ENCODE peak calls at places on chromosomes 4 and X, in five cellular contexts. One of them, this sample, is unnamed.

GRCh38 chr4:90084277-90084966 is 42.8 kb upstream of the CCSER1 start:
- DNase-seq in hepatocyte: no peak
- DNase-seq in GM10248: no peak
- DNase-seq in lower lobe of right lung: no peak
- DNase-seq in tibial nerve: no peak
- DNase-seq in this sample: no peak

GRCh38 chrX:63513825-63514574 is 162.9 kb upstream of the SPIN4 start:
- DNase-seq in hepatocyte: no peak
- DNase-seq in GM10248: no peak
- DNase-seq in lower lobe of right lung: no peak
- DNase-seq in tibial nerve: peak
- DNase-seq in this sample: no peak

GRCh38 chrX:115362334-115363095 is 73.0 kb downstream of the LUZP4 start:
- DNase-seq in hepatocyte: no peak
- DNase-seq in GM10248: no peak
- DNase-seq in lower lobe of right lung: no peak
- DNase-seq in tibial nerve: no peak
- DNase-seq in this sample: no peak

GRCh38 chrX:130539721-130540321 is 138.0 kb downstream of the RBMX2 start:
- DNase-seq in hepatocyte: peak
- DNase-seq in GM10248: peak
- DNase-seq in lower lobe of right lung: peak
- DNase-seq in tibial nerve: peak
- DNase-seq in this sample: no peak

GRCh38 chr4:97142893-97143292 is 1000.4 kb downstream of the STPG2 start:
- DNase-seq in hepatocyte: no peak
- DNase-seq in GM10248: no peak
- DNase-seq in lower lobe of right lung: no peak
- DNase-seq in tibial nerve: no peak
- DNase-seq in this sample: no peak

GRCh38 chr4:183249854-183250253 is 70.2 kb downstream of the CLDN22 start:
- DNase-seq in hepatocyte: peak
- DNase-seq in GM10248: peak
- DNase-seq in lower lobe of right lung: no peak
- DNase-seq in tibial nerve: no peak
- DNase-seq in this sample: no peak

GRCh38 chr4:8345053-8345945 is 75.7 kb downstream of the HTRA3 start:
- DNase-seq in hepatocyte: no peak
- DNase-seq in GM10248: no peak
- DNase-seq in lower lobe of right lung: no peak
- DNase-seq in tibial nerve: no peak
- DNase-seq in this sample: no peak

GRCh38 chr4:854356-854755 is 28.4 kb upstream of the CPLX1 start:
- DNase-seq in hepatocyte: no peak
- DNase-seq in GM10248: no peak
- DNase-seq in lower lobe of right lung: peak
- DNase-seq in tibial nerve: no peak
- DNase-seq in this sample: no peak

GRCh38 chr4:123674752-123675151 is 278.2 kb downstream of the SPRY1 start:
- DNase-seq in hepatocyte: no peak
- DNase-seq in GM10248: no peak
- DNase-seq in lower lobe of right lung: no peak
- DNase-seq in tibial nerve: no peak
- DNase-seq in this sample: no peak

GRCh38 chr4:105014242-105015031 is 132.2 kb upstream of the TET2 start:
- DNase-seq in hepatocyte: no peak
- DNase-seq in GM10248: no peak
- DNase-seq in lower lobe of right lung: no peak
- DNase-seq in tibial nerve: no peak
- DNase-seq in this sample: no peak

GRCh38 chr4:145289403-145290076 is 109.2 kb upstream of the OTUD4 start:
- DNase-seq in hepatocyte: no peak
- DNase-seq in GM10248: no peak
- DNase-seq in lower lobe of right lung: no peak
- DNase-seq in tibial nerve: no peak
- DNase-seq in this sample: no peak

GRCh38 chr4:121421594-121421993 is 40.8 kb upstream of the QRFPR start:
- DNase-seq in hepatocyte: no peak
- DNase-seq in GM10248: no peak
- DNase-seq in lower lobe of right lung: no peak
- DNase-seq in tibial nerve: no peak
- DNase-seq in this sample: no peak
- TF ChIP-seq CTCF in hepatocyte: peak
- TF ChIP-seq CTCF in GM10248: peak
- TF ChIP-seq CTCF in lower lobe of right lung: peak
- TF ChIP-seq CTCF in tibial nerve: no peak
- TF ChIP-seq CTCF in this sample: no peak

GRCh38 chr4:21885241-21885640 is 63.3 kb downstream of the KCNIP4 start:
- DNase-seq in hepatocyte: no peak
- DNase-seq in GM10248: no peak
- DNase-seq in lower lobe of right lung: no peak
- DNase-seq in tibial nerve: no peak
- DNase-seq in this sample: no peak
- TF ChIP-seq CTCF in hepatocyte: no peak
- TF ChIP-seq CTCF in GM10248: no peak
- TF ChIP-seq CTCF in lower lobe of right lung: no peak
- TF ChIP-seq CTCF in tibial nerve: no peak
- TF ChIP-seq CTCF in this sample: no peak

GRCh38 chrX:10186355-10186754 is 29.6 kb downstream of the CLCN4 start:
- DNase-seq in hepatocyte: no peak
- DNase-seq in GM10248: no peak
- DNase-seq in lower lobe of right lung: no peak
- DNase-seq in tibial nerve: no peak
- DNase-seq in this sample: no peak

GRCh38 chrX:10187421-10187820 is 30.6 kb downstream of the CLCN4 start:
- DNase-seq in hepatocyte: no peak
- DNase-seq in GM10248: no peak
- DNase-seq in lower lobe of right lung: no peak
- DNase-seq in tibial nerve: no peak
- DNase-seq in this sample: no peak

GRCh38 chrX:10189317-10190268 is 32.8 kb downstream of the CLCN4 start:
- DNase-seq in hepatocyte: peak
- DNase-seq in GM10248: peak
- DNase-seq in lower lobe of right lung: peak
- DNase-seq in tibial nerve: peak
- DNase-seq in this sample: peak

GRCh38 chrX:10193587-10193986 is 36.8 kb downstream of the CLCN4 start:
- DNase-seq in hepatocyte: no peak
- DNase-seq in GM10248: no peak
- DNase-seq in lower lobe of right lung: no peak
- DNase-seq in tibial nerve: no peak
- DNase-seq in this sample: no peak

DNA sequence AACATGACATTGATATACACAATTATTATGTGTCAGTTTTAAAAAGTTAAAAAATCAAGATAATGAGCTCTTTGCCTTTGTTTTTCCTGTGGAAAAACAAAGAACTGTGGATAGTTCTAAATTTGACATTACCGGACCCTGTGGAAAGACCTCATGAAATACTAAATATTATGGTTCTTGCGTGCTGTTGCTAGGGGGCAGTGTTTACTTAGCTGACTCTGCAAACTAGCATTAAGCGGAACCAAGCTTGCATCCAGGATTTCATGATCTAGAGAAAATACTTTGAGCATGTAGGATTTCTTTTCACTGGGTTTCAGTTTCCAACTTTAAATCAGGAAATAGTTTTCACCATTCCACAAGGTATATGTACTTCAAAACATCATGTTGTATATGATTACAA is 33.6 kb downstream of the CLCN4 start:
- DNase-seq in hepatocyte: peak
- DNase-seq in GM10248: peak
- DNase-seq in lower lobe of right lung: no peak
- DNase-seq in tibial nerve: peak
- DNase-seq in this sample: no peak
- TF ChIP-seq CTCF in hepatocyte: peak
- TF ChIP-seq CTCF in GM10248: peak
- TF ChIP-seq CTCF in lower lobe of right lung: peak
- TF ChIP-seq CTCF in tibial nerve: peak
- TF ChIP-seq CTCF in this sample: peak

DNA sequence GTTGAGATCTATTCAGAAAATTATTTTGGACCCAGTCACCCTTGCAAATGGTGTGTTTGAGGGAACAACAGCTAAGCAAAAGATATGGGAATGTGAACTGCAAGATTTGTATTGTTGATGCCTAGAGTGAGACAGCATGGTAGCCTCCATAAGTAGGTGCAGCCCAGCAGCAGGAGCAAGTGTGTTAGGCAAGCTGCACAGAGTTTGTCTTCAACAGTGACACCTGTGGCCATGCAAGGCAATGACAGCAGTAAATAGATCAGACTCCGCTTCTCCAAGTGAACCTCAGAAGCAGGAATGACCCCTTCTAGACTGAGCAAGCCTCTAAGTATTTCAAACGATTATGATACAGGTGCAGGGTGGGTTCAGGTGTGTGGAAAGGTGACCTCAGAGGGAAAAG is 133.4 kb upstream of the MSX1 start:
- DNase-seq in hepatocyte: no peak
- DNase-seq in GM10248: no peak
- DNase-seq in lower lobe of right lung: no peak
- DNase-seq in tibial nerve: no peak
- DNase-seq in this sample: no peak
- TF ChIP-seq CTCF in hepatocyte: peak
- TF ChIP-seq CTCF in GM10248: no peak
- TF ChIP-seq CTCF in lower lobe of right lung: no peak
- TF ChIP-seq CTCF in tibial nerve: no peak
- TF ChIP-seq CTCF in this sample: no peak

GRCh38 chr4:154503598-154503997 is 12.0 kb upstream of the DCHS2 start:
- DNase-seq in hepatocyte: peak
- DNase-seq in GM10248: no peak
- DNase-seq in lower lobe of right lung: no peak
- DNase-seq in tibial nerve: no peak
- DNase-seq in this sample: no peak
- TF ChIP-seq CTCF in hepatocyte: peak
- TF ChIP-seq CTCF in GM10248: peak
- TF ChIP-seq CTCF in lower lobe of right lung: peak
- TF ChIP-seq CTCF in tibial nerve: peak
- TF ChIP-seq CTCF in this sample: peak

GRCh38 chr4:173802714-173803022 is 272.6 kb upstream of the HAND2 start:
- DNase-seq in hepatocyte: no peak
- DNase-seq in GM10248: no peak
- DNase-seq in lower lobe of right lung: no peak
- DNase-seq in tibial nerve: no peak
- DNase-seq in this sample: no peak

GRCh38 chr4:173801876-173802713 is 272.1 kb upstream of the HAND2 start:
- DNase-seq in hepatocyte: no peak
- DNase-seq in GM10248: no peak
- DNase-seq in lower lobe of right lung: no peak
- DNase-seq in tibial nerve: no peak
- DNase-seq in this sample: no peak

GRCh38 chr4:173801361-173801760 is 271.3 kb upstream of the HAND2 start:
- DNase-seq in hepatocyte: no peak
- DNase-seq in GM10248: no peak
- DNase-seq in lower lobe of right lung: no peak
- DNase-seq in tibial nerve: no peak
- DNase-seq in this sample: no peak

GRCh38 chr4:173805884-173806283 is 275.9 kb upstream of the HAND2 start:
- DNase-seq in hepatocyte: no peak
- DNase-seq in GM10248: no peak
- DNase-seq in lower lobe of right lung: no peak
- DNase-seq in tibial nerve: no peak
- DNase-seq in this sample: no peak

DNA sequence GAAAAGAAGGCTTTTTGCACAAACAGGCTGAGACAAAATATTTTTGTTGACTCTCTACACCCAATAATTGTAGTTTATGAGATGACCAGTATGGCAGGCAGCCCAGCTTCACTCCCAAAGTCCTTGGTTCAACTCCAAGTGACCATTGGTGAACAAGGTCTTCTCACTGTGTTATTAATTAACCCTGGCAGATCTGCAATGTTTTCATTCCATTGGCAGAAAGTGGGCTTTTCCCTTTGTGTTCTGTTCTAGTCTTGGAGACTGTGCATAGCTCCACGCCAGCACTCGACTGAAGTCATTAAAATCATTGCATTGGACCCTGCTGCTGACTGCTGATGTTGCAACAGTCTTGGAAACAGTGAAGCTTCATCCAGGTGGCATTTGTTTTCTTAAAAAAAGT is 277.3 kb upstream of the HAND2 start:
- DNase-seq in hepatocyte: no peak
- DNase-seq in GM10248: no peak
- DNase-seq in lower lobe of right lung: no peak
- DNase-seq in tibial nerve: peak
- DNase-seq in this sample: no peak
- TF ChIP-seq CTCF in hepatocyte: no peak
- TF ChIP-seq CTCF in GM10248: no peak
- TF ChIP-seq CTCF in lower lobe of right lung: no peak
- TF ChIP-seq CTCF in tibial nerve: no peak
- TF ChIP-seq CTCF in this sample: no peak

GRCh38 chr4:126405369-126405982 is 1090.7 kb downstream of the FAT4 start:
- DNase-seq in hepatocyte: no peak
- DNase-seq in GM10248: no peak
- DNase-seq in lower lobe of right lung: no peak
- DNase-seq in tibial nerve: no peak
- DNase-seq in this sample: no peak
- TF ChIP-seq CTCF in hepatocyte: peak
- TF ChIP-seq CTCF in GM10248: peak
- TF ChIP-seq CTCF in lower lobe of right lung: peak
- TF ChIP-seq CTCF in tibial nerve: no peak
- TF ChIP-seq CTCF in this sample: peak